ENCODE peak calls at places on chromosomes 5 and 9, in nine cellular contexts. One of them, this sample, is unnamed.

GRCh38 chr5:100690036-100690560 is 154.9 kb downstream of the FAM174A start:
- DNase-seq in neuronal stem cell: no peak
- DNase-seq in T-helper 9 cell: no peak
- DNase-seq in HT-29: no peak
- DNase-seq in OCI-LY7: no peak
- DNase-seq in activated CD8-positive, alpha-beta memory T cell treated with anti-CD3 and anti-CD28 coated beads for 24 hours: no peak
- DNase-seq in smooth muscle cell of the brain vasculature: no peak
- DNase-seq in A172: peak
- DNase-seq in hippocampal formation: no peak
- DNase-seq in this sample: no peak

GRCh38 chr9:81832571-81833285 is 95.5 kb upstream of the SPATA31D4 start:
- DNase-seq in neuronal stem cell: no peak
- DNase-seq in T-helper 9 cell: no peak
- DNase-seq in HT-29: no peak
- DNase-seq in OCI-LY7: no peak
- DNase-seq in activated CD8-positive, alpha-beta memory T cell treated with anti-CD3 and anti-CD28 coated beads for 24 hours: no peak
- DNase-seq in smooth muscle cell of the brain vasculature: no peak
- DNase-seq in A172: no peak
- DNase-seq in hippocampal formation: no peak
- DNase-seq in this sample: no peak

GRCh38 chr5:126490167-126490937 is 67.1 kb downstream of the GRAMD2B start:
- DNase-seq in neuronal stem cell: peak
- DNase-seq in T-helper 9 cell: no peak
- DNase-seq in HT-29: peak
- DNase-seq in OCI-LY7: peak
- DNase-seq in activated CD8-positive, alpha-beta memory T cell treated with anti-CD3 and anti-CD28 coated beads for 24 hours: no peak
- DNase-seq in smooth muscle cell of the brain vasculature: peak
- DNase-seq in A172: no peak
- DNase-seq in hippocampal formation: peak
- DNase-seq in this sample: peak

GRCh38 chr5:168557389-168557788 is 21.8 kb downstream of the PANK3 start:
- DNase-seq in neuronal stem cell: no peak
- DNase-seq in T-helper 9 cell: no peak
- DNase-seq in HT-29: no peak
- DNase-seq in OCI-LY7: no peak
- DNase-seq in activated CD8-positive, alpha-beta memory T cell treated with anti-CD3 and anti-CD28 coated beads for 24 hours: no peak
- DNase-seq in smooth muscle cell of the brain vasculature: no peak
- DNase-seq in A172: no peak
- DNase-seq in hippocampal formation: no peak
- DNase-seq in this sample: no peak

GRCh38 chr5:78699565-78700143 is 51.1 kb upstream of the LHFPL2 start:
- DNase-seq in neuronal stem cell: no peak
- DNase-seq in T-helper 9 cell: no peak
- DNase-seq in HT-29: peak
- DNase-seq in OCI-LY7: no peak
- DNase-seq in activated CD8-positive, alpha-beta memory T cell treated with anti-CD3 and anti-CD28 coated beads for 24 hours: no peak
- DNase-seq in smooth muscle cell of the brain vasculature: no peak
- DNase-seq in A172: peak
- DNase-seq in hippocampal formation: no peak
- DNase-seq in this sample: no peak

GRCh38 chr9:113956901-113957777 is 81.0 kb downstream of the ZNF618 start:
- DNase-seq in neuronal stem cell: no peak
- DNase-seq in T-helper 9 cell: no peak
- DNase-seq in HT-29: no peak
- DNase-seq in OCI-LY7: no peak
- DNase-seq in activated CD8-positive, alpha-beta memory T cell treated with anti-CD3 and anti-CD28 coated beads for 24 hours: no peak
- DNase-seq in smooth muscle cell of the brain vasculature: no peak
- DNase-seq in A172: peak
- DNase-seq in hippocampal formation: no peak
- DNase-seq in this sample: no peak

GRCh38 chr9:97556721-97557605 is 55.5 kb downstream of the TMOD1 start:
- DNase-seq in neuronal stem cell: no peak
- DNase-seq in T-helper 9 cell: no peak
- DNase-seq in HT-29: peak
- DNase-seq in OCI-LY7: no peak
- DNase-seq in activated CD8-positive, alpha-beta memory T cell treated with anti-CD3 and anti-CD28 coated beads for 24 hours: no peak
- DNase-seq in smooth muscle cell of the brain vasculature: no peak
- DNase-seq in A172: no peak
- DNase-seq in hippocampal formation: no peak
- DNase-seq in this sample: no peak

GRCh38 chr9:112846528-112847488 is 43.9 kb downstream of the SLC46A2 start:
- DNase-seq in neuronal stem cell: no peak
- DNase-seq in T-helper 9 cell: no peak
- DNase-seq in HT-29: no peak
- DNase-seq in OCI-LY7: no peak
- DNase-seq in activated CD8-positive, alpha-beta memory T cell treated with anti-CD3 and anti-CD28 coated beads for 24 hours: no peak
- DNase-seq in smooth muscle cell of the brain vasculature: no peak
- DNase-seq in A172: no peak
- DNase-seq in hippocampal formation: no peak
- DNase-seq in this sample: no peak

GRCh38 chr5:173638631-173639030 is 22.2 kb upstream of the BOD1 start:
- DNase-seq in neuronal stem cell: no peak
- DNase-seq in T-helper 9 cell: no peak
- DNase-seq in HT-29: no peak
- DNase-seq in OCI-LY7: no peak
- DNase-seq in activated CD8-positive, alpha-beta memory T cell treated with anti-CD3 and anti-CD28 coated beads for 24 hours: no peak
- DNase-seq in smooth muscle cell of the brain vasculature: no peak
- DNase-seq in A172: no peak
- DNase-seq in hippocampal formation: no peak
- DNase-seq in this sample: no peak

GRCh38 chr9:33439731-33440130 is 7.7 kb downstream of the AQP3 start:
- DNase-seq in neuronal stem cell: no peak
- DNase-seq in T-helper 9 cell: no peak
- DNase-seq in HT-29: no peak
- DNase-seq in OCI-LY7: no peak
- DNase-seq in activated CD8-positive, alpha-beta memory T cell treated with anti-CD3 and anti-CD28 coated beads for 24 hours: no peak
- DNase-seq in smooth muscle cell of the brain vasculature: no peak
- DNase-seq in A172: no peak
- DNase-seq in hippocampal formation: no peak
- DNase-seq in this sample: no peak

GRCh38 chr5:84131372-84131771 is 253.3 kb downstream of the EDIL3 start:
- DNase-seq in neuronal stem cell: no peak
- DNase-seq in T-helper 9 cell: no peak
- DNase-seq in HT-29: no peak
- DNase-seq in OCI-LY7: no peak
- DNase-seq in activated CD8-positive, alpha-beta memory T cell treated with anti-CD3 and anti-CD28 coated beads for 24 hours: no peak
- DNase-seq in smooth muscle cell of the brain vasculature: no peak
- DNase-seq in A172: no peak
- DNase-seq in hippocampal formation: no peak
- DNase-seq in this sample: no peak

GRCh38 chr5:129217179-129217578 is 122.6 kb downstream of the ISOC1 start:
- DNase-seq in neuronal stem cell: no peak
- DNase-seq in T-helper 9 cell: no peak
- DNase-seq in HT-29: no peak
- DNase-seq in OCI-LY7: no peak
- DNase-seq in activated CD8-positive, alpha-beta memory T cell treated with anti-CD3 and anti-CD28 coated beads for 24 hours: no peak
- DNase-seq in smooth muscle cell of the brain vasculature: no peak
- DNase-seq in A172: no peak
- DNase-seq in hippocampal formation: no peak
- DNase-seq in this sample: no peak

GRCh38 chr5:9339206-9339818 is 206.6 kb downstream of the SEMA5A start:
- DNase-seq in neuronal stem cell: no peak
- DNase-seq in T-helper 9 cell: no peak
- DNase-seq in HT-29: peak
- DNase-seq in OCI-LY7: peak
- DNase-seq in activated CD8-positive, alpha-beta memory T cell treated with anti-CD3 and anti-CD28 coated beads for 24 hours: no peak
- DNase-seq in smooth muscle cell of the brain vasculature: no peak
- DNase-seq in A172: peak
- DNase-seq in hippocampal formation: no peak
- DNase-seq in this sample: no peak

GRCh38 chr5:67246108-67246507 is 49.5 kb upstream of the CD180 start:
- DNase-seq in neuronal stem cell: peak
- DNase-seq in T-helper 9 cell: no peak
- DNase-seq in HT-29: peak
- DNase-seq in OCI-LY7: peak
- DNase-seq in activated CD8-positive, alpha-beta memory T cell treated with anti-CD3 and anti-CD28 coated beads for 24 hours: no peak
- DNase-seq in smooth muscle cell of the brain vasculature: peak
- DNase-seq in A172: peak
- DNase-seq in hippocampal formation: no peak
- DNase-seq in this sample: no peak

GRCh38 chr5:117131876-117132275 is 557.3 kb upstream of the SEMA6A start:
- DNase-seq in neuronal stem cell: no peak
- DNase-seq in T-helper 9 cell: no peak
- DNase-seq in HT-29: no peak
- DNase-seq in OCI-LY7: no peak
- DNase-seq in activated CD8-positive, alpha-beta memory T cell treated with anti-CD3 and anti-CD28 coated beads for 24 hours: no peak
- DNase-seq in smooth muscle cell of the brain vasculature: no peak
- DNase-seq in A172: no peak
- DNase-seq in hippocampal formation: no peak
- DNase-seq in this sample: no peak

GRCh38 chr5:10118150-10118549 is 131.5 kb downstream of the ATPSCKMT start:
- DNase-seq in neuronal stem cell: no peak
- DNase-seq in T-helper 9 cell: no peak
- DNase-seq in HT-29: no peak
- DNase-seq in OCI-LY7: no peak
- DNase-seq in activated CD8-positive, alpha-beta memory T cell treated with anti-CD3 and anti-CD28 coated beads for 24 hours: no peak
- DNase-seq in smooth muscle cell of the brain vasculature: no peak
- DNase-seq in A172: peak
- DNase-seq in hippocampal formation: no peak
- DNase-seq in this sample: no peak

GRCh38 chr5:107958861-107959260 is 288.1 kb upstream of the EFNA5 start:
- DNase-seq in neuronal stem cell: no peak
- DNase-seq in T-helper 9 cell: no peak
- DNase-seq in HT-29: no peak
- DNase-seq in OCI-LY7: peak
- DNase-seq in activated CD8-positive, alpha-beta memory T cell treated with anti-CD3 and anti-CD28 coated beads for 24 hours: no peak
- DNase-seq in smooth muscle cell of the brain vasculature: no peak
- DNase-seq in A172: no peak
- DNase-seq in hippocampal formation: no peak
- DNase-seq in this sample: no peak

GRCh38 chr9:127664678-127665507 is 41.9 kb upstream of the CFAP157 start:
- DNase-seq in neuronal stem cell: no peak
- DNase-seq in T-helper 9 cell: no peak
- DNase-seq in HT-29: no peak
- DNase-seq in OCI-LY7: no peak
- DNase-seq in activated CD8-positive, alpha-beta memory T cell treated with anti-CD3 and anti-CD28 coated beads for 24 hours: no peak
- DNase-seq in smooth muscle cell of the brain vasculature: no peak
- DNase-seq in A172: no peak
- DNase-seq in hippocampal formation: no peak
- DNase-seq in this sample: peak